ENCODE peak calls at places on chromosomes 1 and 21, in five cellular contexts. One of them, this sample, is unnamed. For H3K4me1, the result is how much of the 10 kb centered on the place peaks cover.

GRCh38 chr1:44905276-44905675 is 62.2 kb upstream of the PTCH2 start:
- DNase-seq in neural progenitor cell: no peak
- DNase-seq in PC-3: no peak
- DNase-seq in aorta: no peak
- DNase-seq in uterus: no peak
- DNase-seq in this sample: no peak

GRCh38 chr1:12184008-12184681 is 17.4 kb downstream of the TNFRSF1B start:
- DNase-seq in uterus: peak
- DNase-seq in aorta: peak
- DNase-seq in neural progenitor cell: peak
- DNase-seq in PC-3: no peak
- DNase-seq in this sample: peak

GRCh38 chr21:33268392-33268735 is 2.2 kb downstream of the IL10RB start:
- DNase-seq in PC-3: no peak
- DNase-seq in uterus: no peak
- DNase-seq in aorta: no peak
- DNase-seq in neural progenitor cell: no peak
- DNase-seq in this sample: no peak

GRCh38 chr1:36520056-36520455 is 37.3 kb upstream of the CSF3R start:
- DNase-seq in neural progenitor cell: peak
- DNase-seq in aorta: no peak
- DNase-seq in uterus: no peak
- DNase-seq in PC-3: no peak
- DNase-seq in this sample: no peak

GRCh38 chr1:104406731-104407130 is 657.0 kb downstream of the AMY1C start:
- DNase-seq in uterus: no peak
- DNase-seq in neural progenitor cell: no peak
- DNase-seq in aorta: no peak
- DNase-seq in PC-3: no peak
- DNase-seq in this sample: no peak

GRCh38 chr1:63868220-63868897 is 94.5 kb downstream of the ROR1 start:
- DNase-seq in neural progenitor cell: no peak
- DNase-seq in aorta: no peak
- DNase-seq in PC-3: peak
- DNase-seq in uterus: peak
- DNase-seq in this sample: no peak

GRCh38 chr1:180267211-180267561 is 37.1 kb downstream of the LHX4 start:
- DNase-seq in uterus: no peak
- DNase-seq in aorta: no peak
- DNase-seq in neural progenitor cell: no peak
- DNase-seq in PC-3: no peak
- DNase-seq in this sample: no peak

GRCh38 chr1:53640696-53641065 is 98.3 kb downstream of the GLIS1 start:
- DNase-seq in PC-3: no peak
- DNase-seq in aorta: peak
- DNase-seq in neural progenitor cell: no peak
- DNase-seq in uterus: no peak
- DNase-seq in this sample: no peak

GRCh38 chr1:228691926-228692325 is 43.4 kb upstream of the RHOU start:
- DNase-seq in neural progenitor cell: peak
- DNase-seq in aorta: no peak
- DNase-seq in uterus: no peak
- DNase-seq in PC-3: peak
- DNase-seq in this sample: no peak

GRCh38 chr1:223341111-223341510 is 22.9 kb downstream of the SUSD4 start:
- DNase-seq in PC-3: no peak
- DNase-seq in aorta: no peak
- DNase-seq in uterus: no peak
- DNase-seq in neural progenitor cell: no peak
- DNase-seq in this sample: peak

GRCh38 chr21:44425307-44425894 is 29.9 kb upstream of the LRRC3 start:
- DNase-seq in neural progenitor cell: no peak
- DNase-seq in aorta: peak
- DNase-seq in PC-3: peak
- DNase-seq in uterus: no peak
- DNase-seq in this sample: no peak

GRCh38 chr21:44423941-44424607 is 31.2 kb upstream of the LRRC3 start:
- DNase-seq in uterus: no peak
- DNase-seq in neural progenitor cell: no peak
- DNase-seq in aorta: peak
- DNase-seq in PC-3: no peak
- DNase-seq in this sample: no peak

GRCh38 chr21:44425895-44426662 is 29.2 kb upstream of the LRRC3 start:
- DNase-seq in uterus: no peak
- DNase-seq in aorta: peak
- DNase-seq in neural progenitor cell: no peak
- DNase-seq in PC-3: no peak
- DNase-seq in this sample: no peak

GRCh38 chr21:44423312-44423821 is 31.9 kb upstream of the LRRC3 start:
- DNase-seq in PC-3: no peak
- DNase-seq in uterus: no peak
- DNase-seq in aorta: peak
- DNase-seq in neural progenitor cell: no peak
- DNase-seq in this sample: peak

DNA sequence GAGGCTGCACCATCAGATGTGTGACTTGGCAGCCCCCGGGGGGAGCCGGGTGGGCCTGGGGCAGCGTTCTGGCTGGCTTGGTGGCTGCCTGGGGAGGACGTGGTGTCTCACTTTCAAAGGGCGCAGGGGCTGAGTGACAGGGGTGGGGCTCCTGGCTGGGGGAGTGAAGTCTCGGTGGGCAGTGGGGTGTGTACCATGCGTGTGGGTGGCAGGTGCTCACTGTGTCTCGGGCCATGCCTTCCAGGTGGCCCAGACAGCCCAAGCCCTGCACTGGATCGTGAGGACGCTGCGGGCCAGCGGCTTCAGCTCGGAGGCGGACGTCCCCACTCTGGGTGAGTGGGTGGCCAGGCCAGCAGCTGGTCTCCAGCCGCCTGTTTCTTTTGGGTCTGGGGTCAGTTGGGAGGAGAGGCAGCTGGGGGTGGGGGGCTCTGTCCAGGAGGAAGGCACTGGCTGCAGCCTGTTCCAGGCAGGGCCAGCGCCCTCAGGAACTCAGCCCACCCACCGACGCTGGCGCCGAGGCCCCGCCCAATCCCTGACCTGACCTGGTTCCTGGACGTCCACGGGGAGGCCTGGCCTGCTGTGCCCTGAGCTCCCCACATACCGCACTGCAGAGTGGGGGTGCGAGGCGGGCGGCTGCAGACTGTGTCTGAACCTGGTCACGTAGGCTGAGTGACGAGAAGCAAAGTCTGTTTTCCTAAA is 30.6 kb upstream of the LRRC3 start:
- DNase-seq in uterus: no peak
- DNase-seq in PC-3: no peak
- DNase-seq in neural progenitor cell: no peak
- DNase-seq in aorta: peak
- DNase-seq in this sample: no peak
- H3K4me3 ChIP-seq in uterus: no peak
- H3K4me3 ChIP-seq in PC-3: peak
- H3K4me3 ChIP-seq in neural progenitor cell: no peak
- H3K4me3 ChIP-seq in aorta: no peak
- H3K4me3 ChIP-seq in this sample: no peak

GRCh38 chr1:199762567-199762966 is 264.9 kb upstream of the NR5A2 start:
- DNase-seq in uterus: no peak
- DNase-seq in aorta: no peak
- DNase-seq in PC-3: peak
- DNase-seq in neural progenitor cell: no peak
- DNase-seq in this sample: no peak
- H3K4me1 ChIP-seq in uterus: under half
- H3K4me1 ChIP-seq in aorta: under half
- H3K4me1 ChIP-seq in PC-3: under half
- H3K4me1 ChIP-seq in neural progenitor cell: under half
- H3K4me1 ChIP-seq in this sample: under half

GRCh38 chr1:20494609-20495311 is 8.8 kb upstream of the CAMK2N1 start:
- DNase-seq in uterus: no peak
- DNase-seq in neural progenitor cell: no peak
- DNase-seq in aorta: no peak
- DNase-seq in PC-3: peak
- DNase-seq in this sample: no peak
- H3K4me3 ChIP-seq in uterus: no peak
- H3K4me3 ChIP-seq in neural progenitor cell: no peak
- H3K4me3 ChIP-seq in aorta: no peak
- H3K4me3 ChIP-seq in PC-3: no peak
- H3K4me3 ChIP-seq in this sample: no peak

GRCh38 chr1:214425723-214426419 is 125.5 kb downstream of the PTPN14 start:
- DNase-seq in neural progenitor cell: no peak
- DNase-seq in PC-3: no peak
- DNase-seq in aorta: no peak
- DNase-seq in uterus: no peak
- DNase-seq in this sample: no peak
- H3K4me1 ChIP-seq in neural progenitor cell: under half
- H3K4me1 ChIP-seq in PC-3: under half
- H3K4me1 ChIP-seq in aorta: under half
- H3K4me1 ChIP-seq in uterus: under half
- H3K4me1 ChIP-seq in this sample: under half

GRCh38 chr1:21264913-21265312 is 25.4 kb downstream of the ECE1 start:
- DNase-seq in PC-3: peak
- DNase-seq in uterus: no peak
- DNase-seq in aorta: no peak
- DNase-seq in neural progenitor cell: no peak
- DNase-seq in this sample: no peak
- H3K4me3 ChIP-seq in PC-3: no peak
- H3K4me3 ChIP-seq in uterus: no peak
- H3K4me3 ChIP-seq in aorta: no peak
- H3K4me3 ChIP-seq in neural progenitor cell: no peak
- H3K4me3 ChIP-seq in this sample: no peak

DNA sequence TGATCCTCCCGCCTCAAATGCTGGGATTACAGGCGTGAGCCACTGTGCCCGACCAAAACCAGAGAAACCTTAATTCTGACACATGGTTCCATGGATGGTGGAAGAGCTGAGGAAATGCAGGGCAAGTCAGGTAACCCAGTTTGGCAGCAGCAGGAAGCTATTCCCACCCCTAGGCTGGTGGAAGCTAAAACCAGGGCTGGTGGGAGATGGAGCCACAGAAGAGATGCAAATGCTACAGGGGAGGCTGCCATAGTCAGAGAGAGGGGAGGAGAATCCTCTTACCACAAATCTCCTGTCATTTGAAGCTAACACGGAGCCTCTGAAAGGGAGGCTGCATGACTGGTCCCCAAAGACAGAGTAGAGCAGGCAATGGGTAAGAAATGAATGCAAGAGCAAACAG is 4.1 kb upstream of the CDC42BPA start:
- DNase-seq in uterus: no peak
- DNase-seq in PC-3: no peak
- DNase-seq in aorta: no peak
- DNase-seq in neural progenitor cell: no peak
- DNase-seq in this sample: no peak
- H3K4me1 ChIP-seq in uterus: under half
- H3K4me1 ChIP-seq in PC-3: under half
- H3K4me1 ChIP-seq in aorta: under half
- H3K4me1 ChIP-seq in neural progenitor cell: under half
- H3K4me1 ChIP-seq in this sample: under half